ENCODE peak calls at places on chromosomes 2 and 18, in four cellular contexts. M is stimulated activated CD4-positive, alpha-beta T cell treated with anti-CD3 and anti-CD28 coated beads, TNF-alpha, amount 100 ng/mL, for 4 hours; F is sciatic nerve; G is C1 segment of cervical spinal cord. P is an unnamed sample.

GRCh38 chr2:55311444-55311870 is 42.4 kb upstream of the MTIF2 start:
- DNase-seq in M (no peak), F (no peak), G (no peak), P (peak; percentile 69)

GRCh38 chr18:75607701-75608100 is 180.2 kb upstream of the SMIM21 start:
- DNase-seq in F (no peak), M (no peak), G (no peak), P (no peak)

GRCh38 chr2:5164806-5165525 is 527.2 kb upstream of the SOX11 start:
- DNase-seq in M (no peak), F (no peak), G (no peak), P (peak; percentile 75)

GRCh38 chr18:1006309-1006708 is 101.6 kb downstream of the ADCYAP1 start:
- DNase-seq in M (no peak), F (no peak), G (no peak), P (no peak)

GRCh38 chr2:104521247-104521646 is 332.7 kb upstream of the POU3F3 start:
- DNase-seq in G (no peak), F (no peak), M (no peak), P (no peak)

GRCh38 chr2:263774-264492 is at the start of gene SH3YL1:
- DNase-seq in G (no peak), M (peak; percentile 25), F (peak; percentile 69), P (no peak)

GRCh38 chr2:65997941-65998340 is 437.0 kb upstream of the MEIS1 start:
- DNase-seq in M (no peak), F (no peak), G (no peak), P (no peak)

GRCh38 chr18:9092665-9093064 is 9.8 kb upstream of the NDUFV2 start:
- DNase-seq in G (no peak), M (no peak), F (no peak), P (peak; percentile 66)

GRCh38 chr18:48208432-48208948 is 200.7 kb downstream of the ZBTB7C start:
- DNase-seq in M (no peak), G (no peak), F (no peak), P (no peak)

GRCh38 chr18:41719808-41720207 is 235.2 kb upstream of the PIK3C3 start:
- DNase-seq in M (no peak), G (no peak), F (no peak), P (peak; percentile 59)

GRCh38 chr2:228675042-228675441 is 493.6 kb upstream of the SPHKAP start:
- DNase-seq in M (no peak), F (no peak), G (no peak), P (peak; percentile 26)

GRCh38 chr2:237581751-237582746 is 8.5 kb downstream of the RAB17 start:
- DNase-seq in F (no peak), M (no peak), G (peak; percentile 41), P (peak; percentile 83)

GRCh38 chr2:240689975-240690374 is 1.7 kb upstream of the AQP12A start:
- DNase-seq in G (no peak), F (no peak), M (no peak), P (no peak)

GRCh38 chr18:46250084-46250811 is 146.1 kb downstream of the HAUS1 start:
- DNase-seq in F (no peak), G (no peak), M (no peak), P (peak; percentile 91)

GRCh38 chr2:72893594-72894319 is 6.5 kb downstream of the SPR start:
- DNase-seq in M (no peak), G (no peak), F (no peak), P (peak; percentile 75)

GRCh38 chr2:227818569-227819397 is 5.1 kb downstream of the CCL20 start:
- DNase-seq in G (no peak), F (no peak), M (no peak), P (no peak)

GRCh38 chr18:60259052-60259681 is 113.4 kb downstream of the MC4R start:
- DNase-seq in F (no peak), G (no peak), M (no peak), P (peak; percentile 69)

GRCh38 chr2:67091681-67092080 is 305.5 kb upstream of the ETAA1 start:
- DNase-seq in M (no peak), F (no peak), G (no peak), P (no peak)

GRCh38 chr2:28185881-28186280 is 206.8 kb upstream of the FOSL2 start:
- DNase-seq in G (no peak), F (no peak), M (no peak), P (peak; percentile 69)

GRCh38 chr2:40741532-40741931 is 289.6 kb upstream of the SLC8A1 start:
- DNase-seq in F (no peak), M (no peak), G (no peak), P (no peak)

GRCh38 chr2:160984426-160985077 is 175.7 kb upstream of the TANK start:
- DNase-seq in M (no peak), G (no peak), F (no peak), P (no peak)

GRCh38 chr18:9684901-9685738 is 23.0 kb upstream of the RAB31 start:
- DNase-seq in F (no peak), G (no peak), M (no peak), P (peak; percentile 31)

GRCh38 chr2:72982219-72982618 is 64.9 kb downstream of the EMX1 start:
- DNase-seq in G (no peak), F (no peak), M (no peak), P (no peak)

GRCh38 chr2:190887089-190887488 is 6.5 kb downstream of the GLS start:
- DNase-seq in F (no peak), M (no peak), G (no peak), P (no peak)

GRCh38 chr2:3113769-3114168 is 263.8 kb downstream of the EIPR1 start:
- DNase-seq in G (no peak), M (no peak), F (no peak), P (no peak)

GRCh38 chr2:100988630-100989417 is 13.3 kb upstream of the RPL31 start:
- DNase-seq in F (peak; percentile 21), G (no peak), M (no peak), P (peak; percentile 69)

GRCh38 chr2:66561645-66562336 is 126.9 kb downstream of the MEIS1 start:
- DNase-seq in G (no peak), F (no peak), M (no peak), P (no peak)

GRCh38 chr2:168545439-168546082 is 89.5 kb downstream of the CERS6 start:
- DNase-seq in G (no peak), F (no peak), M (no peak), P (peak; percentile 88)

P was measured in mesenchymal stem cell.